ENCODE peak calls at places on chromosomes 7 and 10, in ten cellular contexts. O is glutamatergic neuron, S is PC-9, C is AG09309, P is endothelial cell, Y is BJ, W is sigmoid colon, K is AG10803, A is mesothelial cell of epicardium, R is A549. M is an unnamed sample.
A peak's percentile ranks its signal among the peaks of the same experiment; 100 is the strongest.

GRCh38 chr7:129774359-129774758 is 162.8 kb downstream of the NRF1 start:
- DNase-seq in O (peak; percentile 77), S (no peak), C (no peak), P (no peak), Y (no peak), W (no peak), K (no peak), A (no peak), R (no peak), M (no peak)

GRCh38 chr7:137454169-137455166 is 110.9 kb upstream of the PTN start:
- DNase-seq in O (no peak), S (peak; percentile 38), C (peak; percentile 64), P (no peak), Y (no peak), W (peak; percentile 92), K (peak; percentile 90), A (no peak), R (peak; percentile 8), M (no peak)

GRCh38 chr10:78972160-78972946 is 96.4 kb upstream of the ZMIZ1 start:
- DNase-seq in O (peak; percentile 54), S (peak; percentile 73), C (no peak), P (peak; percentile 27), Y (peak; percentile 59), W (peak; percentile 91), K (peak; percentile 72), A (no peak), R (peak; percentile 48), M (no peak)

GRCh38 chr7:86904949-86905834 is 154.3 kb downstream of the ELAPOR2 start:
- DNase-seq in O (no peak), S (peak; percentile 39), C (no peak), P (peak; percentile 32), Y (no peak), W (no peak), K (peak; percentile 37), A (no peak), R (peak; percentile 1), M (no peak)

GRCh38 chr10:101995451-101996063 is 60.4 kb downstream of the ARMH3 start:
- DNase-seq in O (no peak), S (peak; percentile 65), C (no peak), P (no peak), Y (no peak), W (no peak), K (peak; percentile 24), A (no peak), R (no peak), M (no peak)

GRCh38 chr10:81872206-81872605 is 2.8 kb upstream of the NRG3 start:
- DNase-seq in O (no peak), S (no peak), C (no peak), P (no peak), Y (no peak), W (no peak), K (no peak), A (no peak), R (no peak), M (no peak)

GRCh38 chr7:15490261-15490660 is 71.6 kb downstream of the AGMO start:
- DNase-seq in O (no peak), S (no peak), C (no peak), P (no peak), Y (no peak), W (no peak), K (no peak), A (no peak), R (no peak), M (no peak)

GRCh38 chr10:70779088-70779487 is 6.1 kb downstream of the TBATA start:
- DNase-seq in O (no peak), S (no peak), C (no peak), P (no peak), Y (no peak), W (no peak), K (no peak), A (no peak), R (no peak), M (no peak)

GRCh38 chr10:1870491-1870890 is 133.2 kb upstream of the ADARB2 start:
- DNase-seq in O (no peak), S (no peak), C (no peak), P (no peak), Y (no peak), W (no peak), K (no peak), A (no peak), R (no peak), M (no peak)

GRCh38 chr10:31645786-31646185 is 282.8 kb downstream of the ARHGAP12 start:
- DNase-seq in O (no peak), S (no peak), C (no peak), P (no peak), Y (no peak), W (no peak), K (no peak), A (no peak), R (no peak), M (no peak)

GRCh38 chr7:29360633-29361625 is 166.4 kb downstream of the CHN2 start:
- DNase-seq in O (no peak), S (no peak), C (no peak), P (no peak), Y (no peak), W (no peak), K (no peak), A (no peak), R (no peak), M (no peak)

GRCh38 chr7:31028006-31028405 is 24.1 kb upstream of the ADCYAP1R1 start:
- DNase-seq in O (no peak), S (no peak), C (no peak), P (no peak), Y (no peak), W (no peak), K (no peak), A (no peak), R (no peak), M (peak; percentile 41)

GRCh38 chr10:11442001-11442773 is 169.3 kb downstream of the USP6NL start:
- DNase-seq in O (no peak), S (no peak), C (no peak), P (no peak), Y (no peak), W (no peak), K (no peak), A (peak; percentile 21), R (no peak), M (no peak)

DNA sequence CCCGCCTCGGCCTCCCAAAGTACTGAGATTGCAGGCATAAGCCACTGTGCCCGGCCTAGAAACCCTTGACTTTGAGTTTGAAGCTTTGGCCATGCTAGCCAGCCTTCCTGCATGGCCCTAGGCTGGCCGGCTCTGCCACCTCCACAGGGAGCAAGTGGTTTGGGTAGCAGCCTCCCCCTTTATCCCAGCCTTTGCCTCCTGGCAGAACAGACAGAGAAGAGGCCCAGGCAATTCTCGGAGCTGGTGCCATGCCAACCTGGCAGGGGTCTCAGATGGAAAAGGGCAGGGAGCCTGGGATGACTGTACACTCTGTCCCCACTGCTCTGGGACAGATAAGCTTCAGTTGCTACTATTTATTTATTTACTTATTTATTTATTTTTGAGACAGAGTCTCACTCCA is 39.4 kb downstream of the SRRM3 start:
- DNase-seq in O (no peak), S (no peak), C (no peak), P (no peak), Y (no peak), W (no peak), K (no peak), A (no peak), R (no peak), M (no peak)
- TF ChIP-seq CTCF in O (no peak), S (no peak), C (no peak), P (no peak), Y (no peak), W (no peak), K (no peak), A (no peak), R (no peak), M (no peak)

GRCh38 chr10:74419491-74420466 is 268.8 kb downstream of the ADK start:
- DNase-seq in O (peak; percentile 17), S (no peak), C (no peak), P (peak; percentile 18), Y (no peak), W (no peak), K (peak; percentile 22), A (no peak), R (peak; percentile 25), M (no peak)
- TF ChIP-seq CTCF in O (peak; percentile 80), S (peak; percentile 60), C (peak; percentile 48), P (peak; percentile 79), Y (peak; percentile 34), W (peak; percentile 32), K (peak; percentile 52), A (peak; percentile 74), R (peak; percentile 45), M (peak; percentile 75)

DNA sequence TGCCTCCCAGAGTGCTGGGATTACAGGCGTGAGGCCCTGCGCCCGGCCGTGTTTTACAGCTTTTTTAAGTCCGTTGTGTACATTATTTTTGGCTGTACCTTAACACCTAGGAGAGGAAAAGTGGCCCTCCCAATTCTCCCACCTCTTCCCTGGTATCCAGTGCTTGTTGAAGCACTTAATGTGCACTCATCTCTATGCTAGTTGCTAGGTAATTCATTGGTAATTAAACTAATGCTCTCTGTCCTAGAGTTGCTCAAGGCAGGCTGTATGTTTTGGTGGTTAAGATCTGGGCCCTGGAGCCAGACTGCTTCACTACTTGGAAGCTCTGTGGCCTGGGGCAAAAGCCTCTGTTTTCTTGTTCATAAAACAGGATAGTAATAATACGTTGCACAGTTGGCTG is 19.6 kb downstream of the AVPI1 start:
- DNase-seq in O (no peak), S (no peak), C (no peak), P (no peak), Y (no peak), W (no peak), K (no peak), A (no peak), R (no peak), M (no peak)
- TF ChIP-seq CTCF in O (no peak), S (no peak), C (no peak), P (no peak), Y (no peak), W (no peak), K (no peak), A (no peak), R (no peak), M (no peak)

DNA sequence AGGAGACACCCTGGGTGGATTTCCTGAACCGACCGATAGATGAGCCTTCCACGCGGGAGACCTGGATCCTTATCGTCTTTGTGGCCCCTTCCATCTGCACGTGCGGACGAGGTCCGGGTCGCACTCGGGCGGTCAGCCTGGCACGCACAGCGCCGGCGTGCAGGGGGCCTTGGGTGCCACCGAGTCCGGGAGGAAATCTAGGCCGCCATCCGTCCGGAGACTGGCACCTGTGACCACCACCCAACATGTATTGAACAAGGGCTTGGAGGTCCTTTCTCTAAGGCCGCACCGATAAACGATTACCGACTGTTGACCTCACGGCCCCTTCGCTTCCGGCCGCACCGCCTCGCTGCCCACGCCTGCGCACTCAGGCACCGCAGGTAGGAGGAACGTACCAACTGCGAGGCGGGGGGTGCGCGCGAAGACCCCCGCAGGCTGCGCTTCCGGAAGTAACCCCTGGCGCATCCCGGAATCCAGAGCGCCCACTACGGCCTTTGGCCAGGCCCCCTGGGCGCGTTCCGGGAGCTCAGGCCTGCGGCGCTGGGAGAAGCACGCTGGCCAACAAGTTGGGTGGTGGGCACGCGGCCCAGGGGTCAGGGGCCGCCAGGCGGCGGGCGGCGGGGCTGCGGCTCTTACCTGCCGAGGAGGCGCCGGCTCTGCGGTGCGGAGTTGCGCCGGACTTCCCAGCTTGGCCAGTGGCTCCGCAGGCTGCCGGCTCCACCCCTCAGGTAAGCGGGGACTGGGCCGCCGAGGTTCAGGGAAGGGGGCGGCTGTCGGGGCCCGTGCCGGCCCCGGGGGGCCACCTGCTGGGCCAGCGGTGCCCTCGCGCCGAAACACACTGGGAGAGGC is at the start of the genes ACTR3C and LRRC61:
- DNase-seq in O (peak; percentile 67), S (peak; percentile 69), C (no peak), P (no peak), Y (no peak), W (no peak), K (no peak), A (no peak), R (no peak), M (no peak)
- TF ChIP-seq CTCF in O (no peak), S (peak; percentile 42), C (no peak), P (peak; percentile 27), Y (no peak), W (no peak), K (no peak), A (no peak), R (no peak), M (no peak)

M was measured in chondrocyte.